ENCODE peak calls at places on chromosomes 2 and 18, in ten cellular contexts. D, N, F, Q, E, Y, M, W, Z and U are unnamed samples.

GRCh38 chr2:58762176-58762781 is 521.2 kb upstream of the FANCL start:
- DNase-seq in D (no peak), N (peak; percentile 36), F (peak; percentile 21), Q (peak; percentile 31), E (peak; percentile 28), Y (no peak), M (peak; percentile 5), W (peak; percentile 37), Z (no peak), U (peak; percentile 60)

GRCh38 chr2:43129676-43130547 is 96.5 kb downstream of the ZFP36L2 start:
- DNase-seq in D (peak; percentile 19), N (no peak), F (no peak), Q (peak; percentile 40), E (no peak), Y (no peak), M (peak; percentile 51), W (no peak), Z (no peak), U (peak; percentile 56)

GRCh38 chr2:200239216-200239615 is 67.3 kb upstream of the SPATS2L start:
- DNase-seq in D (no peak), N (no peak), F (no peak), Q (no peak), E (no peak), Y (no peak), M (no peak), W (no peak), Z (no peak), U (no peak)

GRCh38 chr2:75403991-75404428 is 156.7 kb downstream of the EVA1A start:
- DNase-seq in D (peak; percentile 31), N (no peak), F (peak; percentile 17), Q (no peak), E (peak; percentile 25), Y (no peak), M (no peak), W (peak; percentile 45), Z (peak; percentile 28), U (peak; percentile 60)

GRCh38 chr2:221312634-221313033 is 259.5 kb downstream of the EPHA4 start:
- DNase-seq in D (no peak), N (no peak), F (no peak), Q (no peak), E (no peak), Y (no peak), M (no peak), W (no peak), Z (no peak), U (no peak)

GRCh38 chr2:3278521-3279218 is 98.9 kb downstream of the EIPR1 start:
- DNase-seq in D (no peak), N (no peak), F (no peak), Q (no peak), E (no peak), Y (no peak), M (no peak), W (no peak), Z (no peak), U (no peak)

GRCh38 chr2:158795110-158795924 is at the start of gene DAPL1:
- DNase-seq in D (no peak), N (no peak), F (no peak), Q (no peak), E (no peak), Y (no peak), M (no peak), W (no peak), Z (no peak), U (no peak)

GRCh38 chr2:142220901-142221300 is 90.1 kb upstream of the LRP1B start:
- DNase-seq in D (no peak), N (no peak), F (no peak), Q (no peak), E (no peak), Y (no peak), M (no peak), W (peak; percentile 98), Z (no peak), U (no peak)

GRCh38 chr2:54148391-54148790 is 33.0 kb downstream of the ACYP2 start:
- DNase-seq in D (no peak), N (no peak), F (no peak), Q (no peak), E (no peak), Y (no peak), M (no peak), W (peak; percentile 80), Z (no peak), U (no peak)

GRCh38 chr2:105568323-105568610 is 169.4 kb upstream of the FHL2 start:
- DNase-seq in D (no peak), N (no peak), F (no peak), Q (no peak), E (no peak), Y (no peak), M (no peak), W (no peak), Z (no peak), U (no peak)

GRCh38 chr2:45699032-45699658 is 47.7 kb downstream of the PRKCE start:
- DNase-seq in D (peak; percentile 41), N (no peak), F (no peak), Q (no peak), E (no peak), Y (no peak), M (no peak), W (no peak), Z (peak; percentile 42), U (no peak)

GRCh38 chr2:3128786-3129185 is 248.8 kb downstream of the EIPR1 start:
- DNase-seq in D (no peak), N (no peak), F (no peak), Q (no peak), E (no peak), Y (no peak), M (no peak), W (no peak), Z (no peak), U (no peak)

GRCh38 chr2:17590342-17590911 is 49.9 kb downstream of the VSNL1 start:
- DNase-seq in D (no peak), N (no peak), F (no peak), Q (no peak), E (no peak), Y (no peak), M (no peak), W (no peak), Z (no peak), U (no peak)

GRCh38 chr2:213284105-213285090 is at the start of gene SPAG16:
- DNase-seq in D (peak; percentile 99), N (peak; percentile 98), F (peak; percentile 89), Q (peak; percentile 97), E (peak; percentile 95), Y (peak; percentile 97), M (peak; percentile 96), W (peak; percentile 98), Z (peak; percentile 97), U (peak; percentile 96)

GRCh38 chr2:40160730-40161129 is 291.2 kb downstream of the SLC8A1 start:
- DNase-seq in D (no peak), N (no peak), F (no peak), Q (no peak), E (peak; percentile 62), Y (no peak), M (no peak), W (no peak), Z (no peak), U (peak; percentile 46)

GRCh38 chr2:169464508-169465386 is 14.5 kb upstream of the BBS5 start:
- DNase-seq in D (no peak), N (no peak), F (no peak), Q (no peak), E (no peak), Y (no peak), M (no peak), W (no peak), Z (no peak), U (no peak)

GRCh38 chr18:9706081-9706935 is 1.8 kb upstream of the RAB31 start:
- DNase-seq in D (no peak), N (no peak), F (no peak), Q (no peak), E (no peak), Y (no peak), M (no peak), W (no peak), Z (no peak), U (no peak)

GRCh38 chr2:15907461-15908324 is 32.7 kb upstream of the MYCN start:
- DNase-seq in D (no peak), N (no peak), F (no peak), Q (no peak), E (no peak), Y (no peak), M (no peak), W (no peak), Z (no peak), U (no peak)

GRCh38 chr2:39492095-39492590 is 55.1 kb upstream of the MAP4K3 start:
- DNase-seq in D (peak; percentile 84), N (no peak), F (peak; percentile 62), Q (no peak), E (peak; percentile 78), Y (no peak), M (no peak), W (no peak), Z (peak; percentile 78), U (peak; percentile 67)

GRCh38 chr2:127387655-127388422 is at the start of gene MAP3K2:
- DNase-seq in D (peak; percentile 97), N (peak; percentile 97), F (peak; percentile 78), Q (peak; percentile 94), E (peak; percentile 80), Y (peak; percentile 96), M (peak; percentile 96), W (peak; percentile 86), Z (peak; percentile 97), U (peak; percentile 90)

GRCh38 chr2:239903803-239904202 is 121.3 kb downstream of the NDUFA10 start:
- DNase-seq in D (no peak), N (no peak), F (no peak), Q (no peak), E (no peak), Y (no peak), M (no peak), W (no peak), Z (no peak), U (no peak)

GRCh38 chr2:212032032-212032431 is 506.6 kb downstream of the ERBB4 start:
- DNase-seq in D (no peak), N (no peak), F (no peak), Q (no peak), E (peak; percentile 92), Y (no peak), M (no peak), W (no peak), Z (no peak), U (no peak)

GRCh38 chr18:55287935-55288868 is 299.8 kb downstream of the TCF4 start:
- DNase-seq in D (no peak), N (no peak), F (no peak), Q (no peak), E (no peak), Y (no peak), M (no peak), W (no peak), Z (no peak), U (peak; percentile 50)

GRCh38 chr2:233480490-233481202 is 85.9 kb downstream of the USP40 start:
- DNase-seq in D (no peak), N (no peak), F (no peak), Q (no peak), E (no peak), Y (no peak), M (no peak), W (peak; percentile 81), Z (peak; percentile 55), U (no peak)

GRCh38 chr2:113370478-113371091 is 66.9 kb upstream of the ZNG1B start:
- DNase-seq in D (peak; percentile 49), N (peak; percentile 59), F (peak; percentile 67), Q (peak; percentile 85), E (peak; percentile 30), Y (peak; percentile 48), M (peak; percentile 76), W (peak; percentile 46), Z (peak; percentile 51), U (peak; percentile 83)